ENCODE peak calls at places on chromosomes 12 and 14, in five cellular contexts. U is MM.1S, T is mammary epithelial cell, H is fibroblast of lung, N is K562. A is an unnamed sample.

GRCh38 chr12:91877461-91878230 is 268.0 kb downstream of the BTG1 start:
- DNase-seq in U (no peak), T (peak; percentile 40), H (no peak), N (no peak), A (no peak)

GRCh38 chr12:104682790-104683279 is 226.1 kb downstream of the CHST11 start:
- DNase-seq in U (peak; percentile 11), T (no peak), H (no peak), N (no peak), A (no peak)

GRCh38 chr12:46891306-46891705 is 65.5 kb upstream of the SLC38A4 start:
- DNase-seq in U (no peak), T (no peak), H (peak; percentile 51), N (no peak), A (no peak)

GRCh38 chr12:70080577-70080976 is 162.7 kb upstream of the CNOT2 start:
- DNase-seq in U (no peak), T (no peak), H (no peak), N (no peak), A (no peak)

GRCh38 chr12:107449891-107450290 is 235.7 kb upstream of the PWP1 start:
- DNase-seq in U (no peak), T (peak; percentile 40), H (peak; percentile 62), N (no peak), A (no peak)

GRCh38 chr14:77409131-77409533 is 14.2 kb downstream of the NOXRED1 start:
- DNase-seq in U (no peak), T (peak; percentile 18), H (peak; percentile 11), N (no peak), A (no peak)

GRCh38 chr12:34597548-34598351 is 575.5 kb downstream of the ALG10 start:
- DNase-seq in U (no peak), T (no peak), H (no peak), N (peak; percentile 2), A (no peak)

GRCh38 chr12:51441583-51441982 is 17.0 kb downstream of the SLC4A8 start:
- DNase-seq in U (no peak), T (peak; percentile 47), H (peak; percentile 90), N (no peak), A (no peak)

GRCh38 chr12:6828671-6829531 is 694 bp downstream of the P3H3 start:
- DNase-seq in U (no peak), T (no peak), H (peak; percentile 65), N (peak; percentile 70), A (no peak)

GRCh38 chr14:36506732-36507614 is 13.1 kb downstream of the NKX2-1 start:
- DNase-seq in U (no peak), T (no peak), H (no peak), N (no peak), A (no peak)

GRCh38 chr14:36509056-36509917 is 10.7 kb downstream of the NKX2-1 start:
- DNase-seq in U (no peak), T (no peak), H (no peak), N (no peak), A (no peak)

GRCh38 chr14:36510078-36510799 is 9.8 kb downstream of the NKX2-1 start:
- DNase-seq in U (no peak), T (no peak), H (peak; percentile 59), N (no peak), A (no peak)

GRCh38 chr14:36507847-36508417 is 12.1 kb downstream of the NKX2-1 start:
- DNase-seq in U (no peak), T (no peak), H (no peak), N (no peak), A (no peak)

GRCh38 chr14:36508418-36509051 is 11.5 kb downstream of the NKX2-1 start:
- DNase-seq in U (no peak), T (no peak), H (no peak), N (no peak), A (no peak)
- TF ChIP-seq EZH2 in U (no peak), T (no peak), H (peak; percentile 19), N (no peak), A (no peak)

GRCh38 chr14:61387076-61387475 is 65.7 kb downstream of the PRKCH start:
- DNase-seq in U (no peak), T (no peak), H (no peak), N (no peak), A (no peak)

GRCh38 chr14:61388976-61389576 is 67.7 kb downstream of the PRKCH start:
- DNase-seq in U (no peak), T (peak; percentile 68), H (peak; percentile 8), N (no peak), A (no peak)

GRCh38 chr14:61385002-61385685 is 63.8 kb downstream of the PRKCH start:
- DNase-seq in U (no peak), T (no peak), H (peak; percentile 6), N (no peak), A (no peak)

GRCh38 chr14:61388173-61388975 is 67.0 kb downstream of the PRKCH start:
- DNase-seq in U (no peak), T (peak; percentile 94), H (peak; percentile 25), N (no peak), A (no peak)

GRCh38 chr14:61386173-61386772 is 64.9 kb downstream of the PRKCH start:
- DNase-seq in U (no peak), T (no peak), H (no peak), N (no peak), A (no peak)
- TF ChIP-seq EZH2 in U (no peak), T (no peak), H (no peak), N (no peak), A (no peak)

GRCh38 chr14:36663404-36664321 is 2.0 kb downstream of the PAX9 start:
- DNase-seq in U (no peak), T (no peak), H (peak; percentile 21), N (no peak), A (no peak)
- TF ChIP-seq EZH2 in U (no peak), T (peak; percentile 63), H (no peak), N (no peak), A (no peak)

GRCh38 chr14:105475269-105475915 is 771 bp downstream of the CRIP2 start:
- DNase-seq in U (no peak), T (peak; percentile 57), H (peak; percentile 60), N (no peak), A (no peak)
- TF ChIP-seq EZH2 in U (no peak), T (no peak), H (no peak), N (no peak), A (no peak)